ENCODE peak calls at places on chromosomes 12 and 14, in ten cellular contexts. One of them, this sample, is unnamed.

GRCh38 chr12:107513636-107514400 is 171.8 kb upstream of the PWP1 start:
- DNase-seq in mesenchymal stem cell: no peak
- DNase-seq in left lung: no peak
- DNase-seq in H7: no peak
- DNase-seq in pancreas: no peak
- DNase-seq in tibial artery: no peak
- DNase-seq in left ventricle myocardium inferior: no peak
- DNase-seq in GM23248: no peak
- DNase-seq in transverse colon: no peak
- DNase-seq in DND-41: no peak
- DNase-seq in this sample: no peak

GRCh38 chr12:91892081-91892855 is 253.4 kb downstream of the BTG1 start:
- DNase-seq in tibial artery: no peak
- DNase-seq in pancreas: no peak
- DNase-seq in left lung: no peak
- DNase-seq in GM23248: no peak
- DNase-seq in DND-41: no peak
- DNase-seq in H7: no peak
- DNase-seq in mesenchymal stem cell: no peak
- DNase-seq in transverse colon: no peak
- DNase-seq in left ventricle myocardium inferior: no peak
- DNase-seq in this sample: no peak

GRCh38 chr12:81598205-81598604 is 160.9 kb downstream of the PPFIA2 start:
- DNase-seq in left ventricle myocardium inferior: no peak
- DNase-seq in pancreas: no peak
- DNase-seq in transverse colon: no peak
- DNase-seq in GM23248: peak; percentile 2
- DNase-seq in tibial artery: no peak
- DNase-seq in mesenchymal stem cell: no peak
- DNase-seq in left lung: no peak
- DNase-seq in DND-41: no peak
- DNase-seq in H7: no peak
- DNase-seq in this sample: no peak

GRCh38 chr12:23950775-23951391 is 1.4 kb upstream of the SOX5 start:
- DNase-seq in GM23248: no peak
- DNase-seq in tibial artery: no peak
- DNase-seq in mesenchymal stem cell: peak; percentile 72
- DNase-seq in left ventricle myocardium inferior: no peak
- DNase-seq in transverse colon: no peak
- DNase-seq in H7: no peak
- DNase-seq in DND-41: no peak
- DNase-seq in left lung: peak; percentile 50
- DNase-seq in pancreas: no peak
- DNase-seq in this sample: no peak

GRCh38 chr14:50122291-50122690 is 5.9 kb upstream of the VCPKMT start:
- DNase-seq in GM23248: no peak
- DNase-seq in mesenchymal stem cell: no peak
- DNase-seq in DND-41: no peak
- DNase-seq in left ventricle myocardium inferior: no peak
- DNase-seq in pancreas: no peak
- DNase-seq in left lung: no peak
- DNase-seq in tibial artery: no peak
- DNase-seq in transverse colon: no peak
- DNase-seq in H7: no peak
- DNase-seq in this sample: no peak

GRCh38 chr14:66284346-66284745 is 201.8 kb upstream of the CCDC196 start:
- DNase-seq in tibial artery: no peak
- DNase-seq in left lung: no peak
- DNase-seq in DND-41: no peak
- DNase-seq in H7: no peak
- DNase-seq in left ventricle myocardium inferior: no peak
- DNase-seq in GM23248: peak; percentile 27
- DNase-seq in mesenchymal stem cell: no peak
- DNase-seq in pancreas: no peak
- DNase-seq in transverse colon: no peak
- DNase-seq in this sample: no peak

GRCh38 chr12:26195250-26195640 is at the start of gene SSPN:
- DNase-seq in tibial artery: peak; percentile 56
- DNase-seq in GM23248: peak; percentile 64
- DNase-seq in left ventricle myocardium inferior: peak; percentile 73
- DNase-seq in DND-41: no peak
- DNase-seq in pancreas: peak; percentile 84
- DNase-seq in transverse colon: peak; percentile 64
- DNase-seq in H7: peak; percentile 57
- DNase-seq in left lung: peak; percentile 83
- DNase-seq in mesenchymal stem cell: peak; percentile 44
- DNase-seq in this sample: no peak

GRCh38 chr12:76083761-76084276 is 666 bp downstream of the NAP1L1 start:
- DNase-seq in GM23248: peak; percentile 83
- DNase-seq in pancreas: peak; percentile 54
- DNase-seq in H7: peak; percentile 92
- DNase-seq in left ventricle myocardium inferior: peak; percentile 66
- DNase-seq in DND-41: peak; percentile 82
- DNase-seq in left lung: peak; percentile 88
- DNase-seq in mesenchymal stem cell: peak; percentile 89
- DNase-seq in transverse colon: peak; percentile 66
- DNase-seq in tibial artery: peak; percentile 40
- DNase-seq in this sample: peak; percentile 78

GRCh38 chr12:124588689-124589318 is 21.4 kb upstream of the NCOR2 start:
- DNase-seq in transverse colon: no peak
- DNase-seq in H7: no peak
- DNase-seq in GM23248: peak; percentile 92
- DNase-seq in DND-41: peak; percentile 60
- DNase-seq in mesenchymal stem cell: peak; percentile 89
- DNase-seq in left lung: no peak
- DNase-seq in pancreas: no peak
- DNase-seq in left ventricle myocardium inferior: peak; percentile 66
- DNase-seq in tibial artery: peak; percentile 73
- DNase-seq in this sample: no peak

GRCh38 chr14:63551338-63551737 is 8.2 kb upstream of the PPP2R5E start:
- DNase-seq in left ventricle myocardium inferior: no peak
- DNase-seq in H7: peak; percentile 24
- DNase-seq in tibial artery: no peak
- DNase-seq in mesenchymal stem cell: peak; percentile 7
- DNase-seq in pancreas: no peak
- DNase-seq in left lung: no peak
- DNase-seq in GM23248: peak; percentile 65
- DNase-seq in transverse colon: no peak
- DNase-seq in DND-41: no peak
- DNase-seq in this sample: no peak

GRCh38 chr14:104133496-104133895 is 4.9 kb upstream of the KIF26A start:
- DNase-seq in H7: peak; percentile 36
- DNase-seq in transverse colon: no peak
- DNase-seq in left ventricle myocardium inferior: no peak
- DNase-seq in GM23248: no peak
- DNase-seq in mesenchymal stem cell: no peak
- DNase-seq in left lung: peak; percentile 59
- DNase-seq in DND-41: no peak
- DNase-seq in pancreas: peak; percentile 1
- DNase-seq in tibial artery: no peak
- DNase-seq in this sample: no peak
- H3K4me3 ChIP-seq in H7: no peak overlapping the region
- H3K4me3 ChIP-seq in transverse colon: no peak overlapping the region
- H3K4me3 ChIP-seq in left ventricle myocardium inferior: no peak overlapping the region
- H3K4me3 ChIP-seq in GM23248: no peak overlapping the region
- H3K4me3 ChIP-seq in mesenchymal stem cell: no peak overlapping the region
- H3K4me3 ChIP-seq in left lung: no peak overlapping the region
- H3K4me3 ChIP-seq in DND-41: no peak overlapping the region
- H3K4me3 ChIP-seq in pancreas: no peak overlapping the region
- H3K4me3 ChIP-seq in tibial artery: no peak overlapping the region
- H3K4me3 ChIP-seq in this sample: no peak overlapping the region

GRCh38 chr12:113158439-113159203 is 9.1 kb downstream of the CFAP73 start:
- DNase-seq in pancreas: no peak
- DNase-seq in tibial artery: no peak
- DNase-seq in transverse colon: no peak
- DNase-seq in DND-41: no peak
- DNase-seq in GM23248: no peak
- DNase-seq in left ventricle myocardium inferior: no peak
- DNase-seq in mesenchymal stem cell: no peak
- DNase-seq in left lung: no peak
- DNase-seq in H7: no peak
- DNase-seq in this sample: no peak
- H3K36me3 ChIP-seq in pancreas: peaks cover 15% of the 10 kb centered on the region
- H3K36me3 ChIP-seq in tibial artery: peaks cover 58% of the 10 kb centered on the region
- H3K36me3 ChIP-seq in transverse colon: peaks cover 17% of the 10 kb centered on the region
- H3K36me3 ChIP-seq in DND-41: peaks cover 65% of the 10 kb centered on the region
- H3K36me3 ChIP-seq in GM23248: no peaks in the 10 kb centered on the region
- H3K36me3 ChIP-seq in left ventricle myocardium inferior: peaks cover 66% of the 10 kb centered on the region
- H3K36me3 ChIP-seq in mesenchymal stem cell: peaks cover 65% of the 10 kb centered on the region
- H3K36me3 ChIP-seq in left lung: peaks cover 66% of the 10 kb centered on the region
- H3K36me3 ChIP-seq in H7: peaks cover 15% of the 10 kb centered on the region
- H3K36me3 ChIP-seq in this sample: peaks cover 30% of the 10 kb centered on the region

DNA sequence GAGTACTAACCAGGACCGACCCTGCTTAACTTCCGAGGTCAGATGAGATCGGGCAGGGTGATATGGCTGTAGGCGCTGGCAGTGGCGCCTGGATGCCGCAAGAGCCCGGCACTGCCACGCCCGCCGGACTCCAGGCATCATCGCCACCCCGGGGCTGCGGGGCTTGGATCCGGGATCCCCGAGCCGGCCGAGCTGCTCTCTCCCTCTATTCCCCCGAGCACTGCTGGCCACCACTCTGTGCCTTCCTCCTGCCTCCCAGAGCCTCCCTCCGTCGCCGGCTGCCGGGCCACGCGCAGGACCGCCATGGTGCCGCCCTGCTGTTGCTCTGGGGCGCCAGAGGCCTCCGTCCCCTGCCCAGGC is 153.2 kb upstream of the ALG10B start:
- DNase-seq in pancreas: no peak
- DNase-seq in transverse colon: no peak
- DNase-seq in left lung: peak; percentile 78
- DNase-seq in GM23248: no peak
- DNase-seq in DND-41: no peak
- DNase-seq in left ventricle myocardium inferior: no peak
- DNase-seq in mesenchymal stem cell: no peak
- DNase-seq in H7: peak; percentile 13
- DNase-seq in tibial artery: no peak
- DNase-seq in this sample: no peak
- H3K4me3 ChIP-seq in pancreas: no peak overlapping the region
- H3K4me3 ChIP-seq in transverse colon: no peak overlapping the region
- H3K4me3 ChIP-seq in left lung: no peak overlapping the region
- H3K4me3 ChIP-seq in GM23248: no peak overlapping the region
- H3K4me3 ChIP-seq in DND-41: no peak overlapping the region
- H3K4me3 ChIP-seq in left ventricle myocardium inferior: no peak overlapping the region
- H3K4me3 ChIP-seq in mesenchymal stem cell: no peak overlapping the region
- H3K4me3 ChIP-seq in H7: no peak overlapping the region
- H3K4me3 ChIP-seq in tibial artery: no peak overlapping the region
- H3K4me3 ChIP-seq in this sample: no peak overlapping the region

GRCh38 chr12:57826966-57827365 is 8.4 kb upstream of the AVIL start:
- DNase-seq in pancreas: no peak
- DNase-seq in mesenchymal stem cell: no peak
- DNase-seq in GM23248: no peak
- DNase-seq in DND-41: no peak
- DNase-seq in transverse colon: no peak
- DNase-seq in tibial artery: no peak
- DNase-seq in left ventricle myocardium inferior: no peak
- DNase-seq in H7: no peak
- DNase-seq in left lung: no peak
- DNase-seq in this sample: no peak

GRCh38 chr12:57830393-57830792 is 11.9 kb upstream of the AVIL start:
- DNase-seq in tibial artery: no peak
- DNase-seq in mesenchymal stem cell: no peak
- DNase-seq in DND-41: no peak
- DNase-seq in left ventricle myocardium inferior: no peak
- DNase-seq in left lung: no peak
- DNase-seq in GM23248: no peak
- DNase-seq in H7: no peak
- DNase-seq in transverse colon: no peak
- DNase-seq in pancreas: no peak
- DNase-seq in this sample: no peak

GRCh38 chr12:57825451-57825850 is 6.9 kb upstream of the AVIL start:
- DNase-seq in tibial artery: no peak
- DNase-seq in DND-41: no peak
- DNase-seq in H7: no peak
- DNase-seq in transverse colon: no peak
- DNase-seq in pancreas: no peak
- DNase-seq in left lung: no peak
- DNase-seq in left ventricle myocardium inferior: no peak
- DNase-seq in GM23248: no peak
- DNase-seq in mesenchymal stem cell: no peak
- DNase-seq in this sample: no peak

GRCh38 chr12:57826400-57826799 is 7.9 kb upstream of the AVIL start:
- DNase-seq in H7: no peak
- DNase-seq in tibial artery: no peak
- DNase-seq in GM23248: no peak
- DNase-seq in mesenchymal stem cell: no peak
- DNase-seq in DND-41: no peak
- DNase-seq in left lung: no peak
- DNase-seq in transverse colon: no peak
- DNase-seq in left ventricle myocardium inferior: no peak
- DNase-seq in pancreas: no peak
- DNase-seq in this sample: no peak

GRCh38 chr12:57829025-57829777 is 10.7 kb upstream of the AVIL start:
- DNase-seq in tibial artery: no peak
- DNase-seq in mesenchymal stem cell: no peak
- DNase-seq in DND-41: no peak
- DNase-seq in left ventricle myocardium inferior: no peak
- DNase-seq in transverse colon: no peak
- DNase-seq in H7: no peak
- DNase-seq in left lung: no peak
- DNase-seq in pancreas: no peak
- DNase-seq in GM23248: no peak
- DNase-seq in this sample: no peak
- H3K36me3 ChIP-seq in tibial artery: peaks cover 53% of the 10 kb centered on the region
- H3K36me3 ChIP-seq in mesenchymal stem cell: peaks cover 43% of the 10 kb centered on the region
- H3K36me3 ChIP-seq in DND-41: peaks cover 56% of the 10 kb centered on the region
- H3K36me3 ChIP-seq in left ventricle myocardium inferior: peaks cover 55% of the 10 kb centered on the region
- H3K36me3 ChIP-seq in transverse colon: peaks cover 48% of the 10 kb centered on the region
- H3K36me3 ChIP-seq in H7: peaks cover 46% of the 10 kb centered on the region
- H3K36me3 ChIP-seq in left lung: peaks cover 53% of the 10 kb centered on the region
- H3K36me3 ChIP-seq in pancreas: peaks cover 41% of the 10 kb centered on the region
- H3K36me3 ChIP-seq in GM23248: peaks cover 52% of the 10 kb centered on the region
- H3K36me3 ChIP-seq in this sample: peaks cover 48% of the 10 kb centered on the region

DNA sequence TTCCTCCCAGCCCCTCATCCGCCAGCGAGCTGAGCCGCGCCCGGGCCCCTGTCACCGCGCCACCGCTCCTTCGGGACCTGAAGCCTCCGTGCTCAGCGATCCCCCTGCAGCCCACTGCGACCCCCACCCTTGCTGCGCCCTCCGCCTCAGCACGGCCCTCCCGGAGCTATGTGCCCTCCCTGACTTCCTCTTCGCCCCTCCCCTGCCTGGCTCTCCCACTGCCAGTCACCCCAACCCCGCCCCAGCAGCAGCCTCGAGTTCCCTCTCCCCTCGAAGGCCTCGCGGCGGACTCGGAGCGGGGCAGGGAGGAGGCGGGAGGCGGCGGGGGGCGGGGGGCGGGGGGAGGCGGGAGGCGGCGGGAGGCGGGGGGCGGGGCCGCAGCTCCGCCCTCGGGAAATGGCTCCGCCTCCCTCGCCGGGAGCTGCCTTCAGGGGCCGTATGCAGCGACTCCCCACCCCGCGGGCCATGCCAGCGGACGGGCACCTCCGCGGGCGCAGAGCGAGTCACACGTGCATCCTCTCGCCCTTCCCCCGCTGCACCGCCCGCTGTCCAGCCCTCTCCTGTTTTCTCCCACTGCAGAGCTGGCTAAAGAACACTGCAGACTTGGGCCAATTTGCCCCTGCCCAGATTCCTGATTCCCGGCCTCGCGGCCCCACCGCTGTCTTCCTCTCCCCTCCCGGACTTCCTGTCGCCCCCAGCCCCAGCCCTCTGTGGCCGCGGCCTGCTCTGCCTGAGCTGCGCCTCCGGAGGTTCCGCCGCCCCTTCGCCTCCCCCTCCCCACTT is 29.1 kb upstream of the ADIPOR2 start:
- DNase-seq in pancreas: peak; percentile 97
- DNase-seq in mesenchymal stem cell: peak; percentile 93
- DNase-seq in left lung: peak; percentile 97
- DNase-seq in transverse colon: peak; percentile 95
- DNase-seq in left ventricle myocardium inferior: peak; percentile 90
- DNase-seq in DND-41: peak; percentile 93
- DNase-seq in GM23248: peak; percentile 98
- DNase-seq in tibial artery: peak; percentile 92
- DNase-seq in H7: peak; percentile 88
- DNase-seq in this sample: peak; percentile 87
- H3K4me3 ChIP-seq in pancreas: no peak overlapping the region
- H3K4me3 ChIP-seq in mesenchymal stem cell: peak overlapping the region; percentile 73
- H3K4me3 ChIP-seq in left lung: peak overlapping the region; percentile 49
- H3K4me3 ChIP-seq in transverse colon: peak overlapping the region; percentile 50
- H3K4me3 ChIP-seq in left ventricle myocardium inferior: peak overlapping the region; percentile 72
- H3K4me3 ChIP-seq in DND-41: peak overlapping the region; percentile 29
- H3K4me3 ChIP-seq in GM23248: peak overlapping the region; percentile 27
- H3K4me3 ChIP-seq in tibial artery: peak overlapping the region; percentile 50
- H3K4me3 ChIP-seq in H7: peak overlapping the region; percentile 74
- H3K4me3 ChIP-seq in this sample: peak overlapping the region; percentile 50